ENCODE peak calls at places on chromosomes 11 and 22, in ten cellular contexts. One of them, this sample, is unnamed.

GRCh38 chr11:74069146-74070046 is 60.5 kb upstream of the UCP3 start:
- DNase-seq in mesenchymal stem cell: no peak
- DNase-seq in body of pancreas: peak; percentile 46
- DNase-seq in stomach: peak; percentile 34
- DNase-seq in H1: no peak
- DNase-seq in pancreas: peak; percentile 32
- DNase-seq in thoracic aorta: no peak
- DNase-seq in gastrocnemius medialis: peak; percentile 39
- DNase-seq in Peyer's patch: no peak
- DNase-seq in kidney: no peak
- DNase-seq in this sample: peak; percentile 60

GRCh38 chr11:6667733-6668374 is 12.2 kb upstream of the DCHS1 start:
- DNase-seq in thoracic aorta: no peak
- DNase-seq in pancreas: no peak
- DNase-seq in body of pancreas: no peak
- DNase-seq in kidney: no peak
- DNase-seq in stomach: no peak
- DNase-seq in H1: no peak
- DNase-seq in mesenchymal stem cell: peak; percentile 47
- DNase-seq in Peyer's patch: no peak
- DNase-seq in gastrocnemius medialis: no peak
- DNase-seq in this sample: no peak

GRCh38 chr22:48188211-48188845 is 1425.9 kb downstream of the TBC1D22A start:
- DNase-seq in kidney: no peak
- DNase-seq in H1: no peak
- DNase-seq in pancreas: no peak
- DNase-seq in body of pancreas: no peak
- DNase-seq in Peyer's patch: no peak
- DNase-seq in thoracic aorta: no peak
- DNase-seq in stomach: no peak
- DNase-seq in mesenchymal stem cell: peak; percentile 14
- DNase-seq in gastrocnemius medialis: no peak
- DNase-seq in this sample: no peak

GRCh38 chr11:132804258-132804657 is 728.0 kb downstream of the OPCML start:
- DNase-seq in body of pancreas: no peak
- DNase-seq in Peyer's patch: no peak
- DNase-seq in thoracic aorta: no peak
- DNase-seq in stomach: no peak
- DNase-seq in kidney: no peak
- DNase-seq in pancreas: no peak
- DNase-seq in H1: no peak
- DNase-seq in mesenchymal stem cell: no peak
- DNase-seq in gastrocnemius medialis: no peak
- DNase-seq in this sample: no peak

GRCh38 chr11:63277345-63277943 is 34.0 kb upstream of the SLC22A25 start:
- DNase-seq in body of pancreas: no peak
- DNase-seq in kidney: no peak
- DNase-seq in H1: no peak
- DNase-seq in stomach: no peak
- DNase-seq in pancreas: no peak
- DNase-seq in mesenchymal stem cell: no peak
- DNase-seq in gastrocnemius medialis: no peak
- DNase-seq in Peyer's patch: no peak
- DNase-seq in thoracic aorta: no peak
- DNase-seq in this sample: no peak

GRCh38 chr11:13166036-13166435 is 111.6 kb upstream of the BMAL1 start:
- DNase-seq in mesenchymal stem cell: no peak
- DNase-seq in stomach: no peak
- DNase-seq in Peyer's patch: no peak
- DNase-seq in body of pancreas: no peak
- DNase-seq in gastrocnemius medialis: no peak
- DNase-seq in thoracic aorta: no peak
- DNase-seq in H1: no peak
- DNase-seq in kidney: no peak
- DNase-seq in pancreas: no peak
- DNase-seq in this sample: no peak

GRCh38 chr11:11563193-11563592 is 58.6 kb downstream of the GALNT18 start:
- DNase-seq in pancreas: no peak
- DNase-seq in gastrocnemius medialis: no peak
- DNase-seq in stomach: no peak
- DNase-seq in thoracic aorta: no peak
- DNase-seq in mesenchymal stem cell: no peak
- DNase-seq in kidney: no peak
- DNase-seq in Peyer's patch: no peak
- DNase-seq in body of pancreas: no peak
- DNase-seq in H1: no peak
- DNase-seq in this sample: no peak

GRCh38 chr11:103228807-103229206 is 119.6 kb downstream of the DYNC2H1 start:
- DNase-seq in kidney: no peak
- DNase-seq in H1: no peak
- DNase-seq in Peyer's patch: no peak
- DNase-seq in body of pancreas: no peak
- DNase-seq in gastrocnemius medialis: no peak
- DNase-seq in stomach: no peak
- DNase-seq in pancreas: no peak
- DNase-seq in mesenchymal stem cell: no peak
- DNase-seq in thoracic aorta: no peak
- DNase-seq in this sample: no peak

GRCh38 chr22:48105254-48105653 is 1342.8 kb downstream of the TBC1D22A start:
- DNase-seq in H1: no peak
- DNase-seq in Peyer's patch: no peak
- DNase-seq in stomach: no peak
- DNase-seq in pancreas: no peak
- DNase-seq in thoracic aorta: no peak
- DNase-seq in gastrocnemius medialis: no peak
- DNase-seq in mesenchymal stem cell: no peak
- DNase-seq in kidney: no peak
- DNase-seq in body of pancreas: no peak
- DNase-seq in this sample: no peak

DNA sequence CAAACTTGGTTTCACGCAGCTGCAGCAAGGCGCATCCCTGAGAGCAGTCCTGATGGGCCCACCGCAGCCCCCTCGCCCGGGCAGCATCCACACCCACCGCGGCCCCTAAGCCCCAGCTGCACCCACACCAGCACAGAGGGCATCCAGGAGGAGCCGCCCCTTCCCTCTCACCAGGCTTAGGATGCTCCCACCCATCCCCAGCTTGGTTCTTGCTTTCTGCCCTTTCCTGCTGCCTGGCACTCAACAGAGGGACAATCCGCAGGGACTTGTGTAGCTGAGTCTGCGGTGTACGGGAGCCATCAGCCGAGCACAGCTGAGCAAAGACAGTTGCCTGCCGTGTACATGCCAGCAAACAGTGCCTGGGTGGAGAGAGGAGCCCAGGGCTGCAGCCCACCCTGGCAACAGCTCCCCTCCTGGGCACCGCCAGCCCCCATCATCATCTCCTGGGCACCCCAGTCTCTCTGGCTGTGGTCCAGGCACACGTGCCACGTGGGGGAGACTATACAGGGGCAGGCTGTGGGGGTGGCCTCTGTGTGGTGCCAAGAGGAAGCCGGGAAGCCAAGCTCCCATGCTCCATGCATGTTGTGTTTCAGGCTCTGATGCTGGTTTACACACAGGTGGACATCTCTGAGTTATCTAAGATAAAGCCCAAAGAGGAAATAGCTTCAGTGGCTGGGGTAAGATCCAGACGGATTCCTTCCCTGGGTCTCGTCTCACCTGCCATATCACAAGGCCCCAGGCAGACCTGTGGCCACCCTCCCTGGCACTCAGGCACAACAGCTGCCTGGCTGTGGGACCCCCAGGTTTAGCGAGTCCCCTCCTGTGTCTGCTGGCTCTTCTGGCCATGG is 36.1 kb upstream of the GNB1L start:
- DNase-seq in Peyer's patch: no peak
- DNase-seq in body of pancreas: no peak
- DNase-seq in H1: no peak
- DNase-seq in gastrocnemius medialis: no peak
- DNase-seq in mesenchymal stem cell: no peak
- DNase-seq in kidney: peak; percentile 67
- DNase-seq in thoracic aorta: no peak
- DNase-seq in pancreas: no peak
- DNase-seq in stomach: no peak
- DNase-seq in this sample: no peak
- H3K4me3 ChIP-seq in Peyer's patch: no peak overlapping the region
- H3K4me3 ChIP-seq in body of pancreas: no peak overlapping the region
- H3K4me3 ChIP-seq in H1: no peak overlapping the region
- H3K4me3 ChIP-seq in gastrocnemius medialis: no peak overlapping the region
- H3K4me3 ChIP-seq in mesenchymal stem cell: no peak overlapping the region
- H3K4me3 ChIP-seq in kidney: no peak overlapping the region
- H3K4me3 ChIP-seq in thoracic aorta: no peak overlapping the region
- H3K4me3 ChIP-seq in pancreas: no peak overlapping the region
- H3K4me3 ChIP-seq in stomach: no peak overlapping the region
- H3K4me3 ChIP-seq in this sample: no peak overlapping the region

GRCh38 chr22:23289130-23289503 is 108.8 kb downstream of the BCR start:
- DNase-seq in gastrocnemius medialis: no peak
- DNase-seq in Peyer's patch: no peak
- DNase-seq in kidney: no peak
- DNase-seq in H1: no peak
- DNase-seq in mesenchymal stem cell: no peak
- DNase-seq in pancreas: no peak
- DNase-seq in stomach: no peak
- DNase-seq in thoracic aorta: no peak
- DNase-seq in body of pancreas: no peak
- DNase-seq in this sample: no peak
- H3K36me3 ChIP-seq in gastrocnemius medialis: no peaks in the 10 kb centered on the region
- H3K36me3 ChIP-seq in Peyer's patch: no peaks in the 10 kb centered on the region
- H3K36me3 ChIP-seq in kidney: peaks cover 38% of the 10 kb centered on the region
- H3K36me3 ChIP-seq in H1: peaks cover 69% of the 10 kb centered on the region
- H3K36me3 ChIP-seq in mesenchymal stem cell: peaks cover 92% of the 10 kb centered on the region
- H3K36me3 ChIP-seq in pancreas: no peaks in the 10 kb centered on the region
- H3K36me3 ChIP-seq in stomach: peaks cover 48% of the 10 kb centered on the region
- H3K36me3 ChIP-seq in thoracic aorta: peaks cover 78% of the 10 kb centered on the region
- H3K36me3 ChIP-seq in body of pancreas: peaks cover 13% of the 10 kb centered on the region
- H3K36me3 ChIP-seq in this sample: peaks cover 31% of the 10 kb centered on the region

DNA sequence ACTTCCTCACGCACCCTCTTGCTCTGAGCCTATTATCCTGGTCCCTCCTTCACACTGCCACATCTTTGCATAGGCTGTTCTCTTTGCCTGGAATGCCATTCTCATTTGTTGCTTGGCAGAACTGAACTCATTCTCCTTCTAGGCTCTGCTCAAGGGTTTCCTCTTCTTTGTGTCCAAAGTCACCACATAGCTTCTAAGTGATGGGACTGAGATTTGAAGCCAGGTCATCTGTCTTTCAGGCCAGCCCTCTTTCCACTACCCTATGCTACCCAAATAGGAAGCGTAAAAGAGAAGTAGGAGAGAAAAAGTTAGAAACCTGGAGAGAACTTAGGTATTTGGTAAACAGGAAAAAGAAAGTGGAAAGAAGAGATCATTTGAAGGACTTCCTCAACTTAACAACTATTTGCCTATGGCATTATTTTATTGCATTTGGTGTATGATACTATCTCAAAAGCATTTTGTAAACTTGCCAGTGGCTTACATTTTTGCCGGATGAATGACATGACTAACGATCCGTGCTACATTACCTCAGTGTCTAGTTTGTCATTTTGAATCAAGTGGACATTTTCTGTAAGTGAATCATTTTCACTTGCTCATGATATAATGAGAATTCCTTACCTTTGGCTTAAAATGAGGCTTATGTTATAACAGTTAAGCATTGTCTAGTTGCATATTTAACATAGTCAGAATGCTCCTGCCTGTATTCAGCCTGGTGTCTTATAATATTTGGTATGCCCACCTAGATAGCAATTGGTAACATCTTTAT is 18.5 kb downstream of the NF2 start:
- DNase-seq in mesenchymal stem cell: peak; percentile 90
- DNase-seq in Peyer's patch: no peak
- DNase-seq in thoracic aorta: no peak
- DNase-seq in kidney: no peak
- DNase-seq in pancreas: no peak
- DNase-seq in gastrocnemius medialis: no peak
- DNase-seq in H1: no peak
- DNase-seq in stomach: no peak
- DNase-seq in body of pancreas: no peak
- DNase-seq in this sample: peak; percentile 94
- H3K4me3 ChIP-seq in mesenchymal stem cell: peak overlapping the region; percentile 63
- H3K4me3 ChIP-seq in Peyer's patch: no peak overlapping the region
- H3K4me3 ChIP-seq in thoracic aorta: no peak overlapping the region
- H3K4me3 ChIP-seq in kidney: no peak overlapping the region
- H3K4me3 ChIP-seq in pancreas: no peak overlapping the region
- H3K4me3 ChIP-seq in gastrocnemius medialis: no peak overlapping the region
- H3K4me3 ChIP-seq in H1: no peak overlapping the region
- H3K4me3 ChIP-seq in stomach: no peak overlapping the region
- H3K4me3 ChIP-seq in body of pancreas: no peak overlapping the region
- H3K4me3 ChIP-seq in this sample: no peak overlapping the region

GRCh38 chr11:134238956-134239355 is 14.2 kb downstream of the THYN1 start:
- DNase-seq in pancreas: no peak
- DNase-seq in Peyer's patch: no peak
- DNase-seq in gastrocnemius medialis: no peak
- DNase-seq in H1: no peak
- DNase-seq in stomach: no peak
- DNase-seq in body of pancreas: no peak
- DNase-seq in kidney: no peak
- DNase-seq in thoracic aorta: no peak
- DNase-seq in mesenchymal stem cell: no peak
- DNase-seq in this sample: no peak

GRCh38 chr11:134243913-134244312 is 9.2 kb downstream of the THYN1 start:
- DNase-seq in thoracic aorta: no peak
- DNase-seq in kidney: no peak
- DNase-seq in stomach: no peak
- DNase-seq in pancreas: no peak
- DNase-seq in Peyer's patch: no peak
- DNase-seq in body of pancreas: no peak
- DNase-seq in H1: no peak
- DNase-seq in mesenchymal stem cell: no peak
- DNase-seq in gastrocnemius medialis: no peak
- DNase-seq in this sample: no peak

GRCh38 chr11:134242376-134242775 is 10.8 kb downstream of the THYN1 start:
- DNase-seq in kidney: no peak
- DNase-seq in stomach: no peak
- DNase-seq in thoracic aorta: no peak
- DNase-seq in mesenchymal stem cell: no peak
- DNase-seq in pancreas: no peak
- DNase-seq in body of pancreas: no peak
- DNase-seq in gastrocnemius medialis: no peak
- DNase-seq in H1: no peak
- DNase-seq in Peyer's patch: no peak
- DNase-seq in this sample: no peak

GRCh38 chr11:134237557-134237922 is 13.1 kb downstream of the VPS26B start:
- DNase-seq in body of pancreas: no peak
- DNase-seq in Peyer's patch: no peak
- DNase-seq in stomach: no peak
- DNase-seq in H1: no peak
- DNase-seq in pancreas: no peak
- DNase-seq in thoracic aorta: no peak
- DNase-seq in gastrocnemius medialis: no peak
- DNase-seq in kidney: no peak
- DNase-seq in mesenchymal stem cell: no peak
- DNase-seq in this sample: no peak

DNA sequence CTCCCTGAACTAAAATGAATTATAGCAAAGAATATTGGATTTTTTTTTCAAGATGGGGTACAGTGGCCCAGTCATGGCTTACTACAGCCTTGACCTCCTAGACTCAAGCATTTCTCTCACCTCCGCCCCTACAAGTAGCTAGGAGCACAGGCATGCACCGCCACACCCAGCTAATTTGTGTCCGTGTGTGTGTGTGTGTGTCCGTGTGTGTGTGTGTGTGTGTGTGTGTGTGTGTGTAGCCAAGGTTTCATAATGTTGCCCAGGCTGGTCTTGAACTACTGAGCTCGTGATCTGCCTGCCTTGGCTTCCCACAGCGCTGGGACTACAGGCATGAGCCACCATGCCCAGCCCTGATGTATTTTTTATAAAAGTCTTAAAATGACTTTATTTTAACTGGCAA is 12.6 kb downstream of the THYN1 start:
- DNase-seq in Peyer's patch: no peak
- DNase-seq in pancreas: no peak
- DNase-seq in gastrocnemius medialis: no peak
- DNase-seq in thoracic aorta: no peak
- DNase-seq in stomach: no peak
- DNase-seq in mesenchymal stem cell: no peak
- DNase-seq in kidney: no peak
- DNase-seq in H1: no peak
- DNase-seq in body of pancreas: no peak
- DNase-seq in this sample: no peak
- H3K36me3 ChIP-seq in Peyer's patch: no peaks in the 10 kb centered on the region
- H3K36me3 ChIP-seq in pancreas: peaks cover 15% of the 10 kb centered on the region
- H3K36me3 ChIP-seq in gastrocnemius medialis: no peaks in the 10 kb centered on the region
- H3K36me3 ChIP-seq in thoracic aorta: peaks cover 50% of the 10 kb centered on the region
- H3K36me3 ChIP-seq in stomach: peaks cover 52% of the 10 kb centered on the region
- H3K36me3 ChIP-seq in mesenchymal stem cell: peaks cover 82% of the 10 kb centered on the region
- H3K36me3 ChIP-seq in kidney: peaks cover 38% of the 10 kb centered on the region
- H3K36me3 ChIP-seq in H1: peaks cover 8% of the 10 kb centered on the region
- H3K36me3 ChIP-seq in body of pancreas: peaks cover 5% of the 10 kb centered on the region
- H3K36me3 ChIP-seq in this sample: peaks cover 20% of the 10 kb centered on the region